ENCODE peak calls at places on chromosomes 11 and 22, in four cellular contexts. X is ovary, N is suprapubic skin, C is GM12891. A is an unnamed sample.

GRCh38 chr11:82930229-82930628 is 28.7 kb downstream of the DDIAS start:
- DNase-seq in X (no peak), C (no peak), N (no peak), A (no peak)

GRCh38 chr11:62306227-62306626 is 7.4 kb upstream of the SCGB1D4 start:
- DNase-seq in X (no peak), C (no peak), N (no peak), A (no peak)

GRCh38 chr22:36160499-36160942 is at the start of gene APOL3:
- DNase-seq in N (peak; percentile 91), X (peak; percentile 73), C (no peak), A (peak; percentile 47)

GRCh38 chr11:18617688-18618340 is 16.3 kb downstream of the SPTY2D1 start:
- DNase-seq in N (no peak), X (no peak), C (no peak), A (no peak)

GRCh38 chr22:16917144-16918003 is 90.6 kb downstream of the GAB4 start:
- DNase-seq in C (peak; percentile 32), N (no peak), X (peak; percentile 38), A (peak; percentile 39)

GRCh38 chr11:1198766-1199688 is 23.8 kb upstream of the MUC5B start:
- DNase-seq in X (peak; percentile 6), C (no peak), N (peak; percentile 76), A (no peak)

GRCh38 chr11:62558669-62559068 is 12.1 kb upstream of the AHNAK start:
- DNase-seq in C (no peak), X (no peak), N (no peak), A (no peak)

GRCh38 chr11:12744831-12745502 is 70.7 kb downstream of the TEAD1 start:
- DNase-seq in C (no peak), N (no peak), X (no peak), A (no peak)

GRCh38 chr11:120883404-120884135 is 140.3 kb upstream of the TBCEL start:
- DNase-seq in N (no peak), C (no peak), X (no peak), A (no peak)

GRCh38 chr11:126992804-126993111 is 7.8 kb downstream of the KIRREL3 start:
- DNase-seq in C (no peak), X (no peak), N (no peak), A (no peak)

GRCh38 chr11:135075740-135076139 is 663.7 kb upstream of the B3GAT1 start:
- DNase-seq in N (no peak), C (no peak), X (no peak), A (no peak)

GRCh38 chr11:31812392-31813241 is 1.5 kb upstream of the PAX6 start:
- DNase-seq in C (no peak), X (no peak), N (no peak), A (no peak)

GRCh38 chr11:76523147-76523546 is 78.3 kb downstream of the EMSY start:
- DNase-seq in X (no peak), N (no peak), C (no peak), A (no peak)

GRCh38 chr22:37501610-37502341 is 15.6 kb upstream of the MFNG start:
- DNase-seq in C (no peak), X (peak; percentile 80), N (no peak), A (no peak)

GRCh38 chr22:20026996-20027601 is 6.2 kb downstream of the TANGO2 start:
- DNase-seq in X (no peak), C (no peak), N (no peak), A (no peak)

GRCh38 chr11:76579047-76579751 is 91.3 kb downstream of the LRRC32 start:
- DNase-seq in C (no peak), N (no peak), X (peak; percentile 46), A (peak; percentile 10)

GRCh38 chr11:61163714-61164609 is 2.7 kb upstream of the VPS37C start:
- DNase-seq in X (no peak), C (no peak), N (no peak), A (peak; percentile 72)

GRCh38 chr11:76408171-76408965 is 27.2 kb downstream of the GVQW3 start:
- DNase-seq in N (no peak), X (no peak), C (no peak), A (no peak)

GRCh38 chr11:134475951-134476350 is 63.9 kb upstream of the B3GAT1 start:
- DNase-seq in N (no peak), C (no peak), X (no peak), A (no peak)

GRCh38 chr11:61079416-61080150 is 22.7 kb upstream of the CD5 start:
- DNase-seq in N (no peak), C (no peak), X (no peak), A (no peak)

GRCh38 chr11:88039512-88040496 is 135.4 kb downstream of the RAB38 start:
- DNase-seq in X (no peak), C (no peak), N (no peak), A (no peak)

GRCh38 chr11:23192256-23192655 is 332.0 kb upstream of the CCDC179 start:
- DNase-seq in X (no peak), N (no peak), C (no peak), A (no peak)

GRCh38 chr11:27363576-27364115 is 631 bp upstream of the CCDC34 start:
- DNase-seq in C (no peak), N (no peak), X (no peak), A (no peak)

GRCh38 chr11:27358306-27358705 is 4.7 kb downstream of the CCDC34 start:
- DNase-seq in C (no peak), N (no peak), X (no peak), A (no peak)

GRCh38 chr11:27362032-27362431 is 983 bp downstream of the CCDC34 start:
- DNase-seq in X (no peak), N (no peak), C (no peak), A (no peak)

GRCh38 chr11:27367881-27368280 is 4.9 kb upstream of the CCDC34 start:
- DNase-seq in N (no peak), C (no peak), X (no peak), A (peak; percentile 18)

DNA sequence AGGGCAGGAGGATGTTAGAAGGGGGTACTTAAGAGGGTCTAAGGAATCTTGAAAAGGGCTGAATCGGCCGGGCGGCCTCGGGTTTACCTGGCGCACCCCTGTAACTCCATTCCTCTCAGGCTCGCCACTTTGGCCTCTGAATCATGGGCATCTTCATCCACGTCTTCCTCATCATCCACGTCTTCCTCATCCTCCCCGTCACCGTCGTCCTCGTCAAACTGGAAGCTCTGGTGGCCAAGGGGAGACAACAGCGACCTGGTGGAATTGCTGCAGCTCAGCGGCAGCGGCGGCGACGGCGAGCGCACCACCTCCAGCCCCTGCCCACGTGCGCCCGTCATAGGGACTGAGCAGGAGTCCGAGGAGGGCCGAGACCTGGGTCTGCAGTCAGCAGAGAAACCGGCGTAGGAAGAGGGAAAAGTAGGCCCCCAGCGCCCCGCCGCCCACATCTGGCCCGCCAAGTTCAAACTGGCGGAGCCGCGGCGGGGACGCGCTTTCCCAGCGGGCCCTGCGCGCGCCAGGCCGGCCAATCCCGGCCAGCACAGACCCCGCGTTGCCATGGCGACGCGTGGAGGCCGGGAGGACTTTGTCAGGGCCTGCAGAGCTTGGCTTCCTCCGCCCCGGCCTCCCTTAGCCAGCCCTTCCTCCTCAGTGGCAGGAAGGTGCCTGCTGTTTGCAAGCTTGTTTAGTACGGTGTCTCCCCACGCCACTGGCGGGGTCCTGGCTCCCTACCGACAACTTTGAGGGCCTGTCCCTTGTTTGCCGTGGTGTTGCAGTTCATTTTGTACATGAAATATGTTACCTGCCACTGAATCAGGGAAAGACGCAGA is at the start of gene CCDC34:
- DNase-seq in X (peak; percentile 89), C (peak; percentile 83), N (peak; percentile 92), A (peak; percentile 96)
- TF ChIP-seq POLR2A in X (peak; percentile 6), C (peak; percentile 70), N (no peak), A (peak; percentile 65)

DNA sequence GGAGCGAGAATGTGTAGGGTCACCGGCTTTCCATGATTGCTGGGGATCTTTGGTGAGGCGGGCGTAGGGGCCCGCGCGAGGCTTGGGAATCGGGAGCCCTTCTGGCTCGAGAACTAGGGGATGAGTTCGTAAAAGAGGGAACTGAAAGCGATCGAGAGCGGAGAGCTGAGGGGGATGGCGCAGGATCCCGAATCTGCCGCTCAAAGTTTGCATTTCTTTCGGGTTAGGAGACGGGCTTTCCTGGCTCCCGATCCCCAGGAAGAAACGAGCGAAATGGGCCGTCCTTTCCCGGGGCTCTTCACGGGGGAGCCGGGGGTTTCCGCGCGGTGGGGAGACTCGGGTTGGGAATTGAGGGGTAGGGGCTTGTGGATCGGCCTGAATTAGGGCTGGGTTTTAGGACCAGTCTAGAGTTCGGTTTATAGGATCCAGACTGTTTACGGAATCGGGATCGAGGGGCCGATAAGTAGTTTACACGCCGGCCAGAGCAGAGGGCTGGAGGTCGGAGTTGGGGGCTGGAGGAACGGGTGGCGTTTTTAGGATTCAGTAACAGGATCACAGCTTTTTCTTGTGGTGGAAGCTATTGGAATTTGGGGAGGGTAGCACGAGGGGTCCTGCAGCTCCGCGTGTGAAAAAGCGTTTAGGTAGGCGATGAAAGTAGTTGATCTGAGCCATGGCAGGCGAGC is 1.3 kb downstream of the PKNOX2 start:
- DNase-seq in C (no peak), X (peak; percentile 26), N (no peak), A (no peak)
- TF ChIP-seq POLR2A in C (no peak), X (no peak), N (no peak), A (no peak)

GRCh38 chr22:41408665-41409064 is 26.9 kb downstream of the TEF start:
- DNase-seq in C (no peak), X (no peak), N (no peak), A (no peak)

GRCh38 chr22:41410311-41410751 is 28.6 kb downstream of the TEF start:
- DNase-seq in X (no peak), N (no peak), C (no peak), A (no peak)

GRCh38 chr22:41405588-41405987 is 23.8 kb downstream of the TEF start:
- DNase-seq in N (no peak), C (peak; percentile 45), X (no peak), A (no peak)

GRCh38 chr22:41403532-41404318 is 22.0 kb downstream of the TEF start:
- DNase-seq in C (peak; percentile 95), X (peak; percentile 86), N (peak; percentile 95), A (peak; percentile 92)

DNA sequence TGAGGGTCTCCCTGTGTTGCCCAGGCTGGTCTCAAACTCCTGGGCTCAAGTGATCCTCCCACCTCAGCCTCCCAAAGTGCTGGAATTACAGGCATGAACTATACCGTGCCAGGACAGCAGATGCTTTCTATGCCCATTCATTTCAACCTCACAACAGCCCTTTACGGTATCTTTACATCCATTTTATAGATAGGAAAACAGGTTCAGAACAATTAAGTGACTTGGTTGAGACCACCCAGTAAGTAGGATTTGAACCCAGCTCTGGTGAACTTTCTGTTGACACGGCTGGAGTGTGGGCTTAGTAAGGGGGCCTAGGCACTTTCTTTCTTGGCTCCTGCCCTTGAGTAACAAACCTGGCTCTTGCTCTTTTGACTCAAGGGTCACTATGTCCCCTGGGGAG is 25.7 kb downstream of the TEF start:
- DNase-seq in C (no peak), X (no peak), N (no peak), A (no peak)
- TF ChIP-seq POLR2A in C (no peak), X (no peak), N (no peak), A (no peak)

GRCh38 chr11:67118801-67119576 is at the start of gene KDM2A:
- DNase-seq in X (peak; percentile 99), C (peak; percentile 97), N (peak; percentile 99), A (peak; percentile 99)
- TF ChIP-seq POLR2A in X (peak; percentile 61), C (peak; percentile 60), N (peak; percentile 44), A (peak; percentile 44)

GRCh38 chr11:14891143-14892035 is 642 bp downstream of the CYP2R1 start:
- DNase-seq in N (peak; percentile 94), X (peak; percentile 79), C (peak; percentile 46), A (peak; percentile 93)
- TF ChIP-seq POLR2A in N (no peak), X (peak; percentile 49), C (no peak), A (peak; percentile 83)

A was measured in erythroblast.